ENCODE peak calls at places on chromosomes 16 and 17, in six cellular contexts. U is HCT116, O is SK-N-SH, R is K562, G is H1, N is GM12878. C is an unnamed sample.

GRCh38 chr16:64250866-64251265 is 871.0 kb downstream of the CDH11 start:
- DNase-seq in U (no peak), O (no peak), R (no peak), G (no peak), N (no peak), C (no peak)

GRCh38 chr16:56780646-56781045 is 50.7 kb downstream of the NUP93 start:
- DNase-seq in U (no peak), O (no peak), R (no peak), G (no peak), N (no peak), C (no peak)

GRCh38 chr17:69763503-69763902 is 311.5 kb upstream of the KCNJ16 start:
- DNase-seq in U (no peak), O (no peak), R (no peak), G (no peak), N (no peak), C (peak)

GRCh38 chr17:50052822-50053653 is 2.9 kb upstream of the ITGA3 start:
- DNase-seq in U (no peak), O (peak), R (peak), G (no peak), N (no peak), C (no peak)

GRCh38 chr17:64278614-64279013 is 15.6 kb upstream of the TEX2 start:
- DNase-seq in U (peak), O (no peak), R (no peak), G (no peak), N (no peak), C (peak)

GRCh38 chr16:54390095-54390494 is 103.5 kb upstream of the IRX3 start:
- DNase-seq in U (no peak), O (no peak), R (no peak), G (no peak), N (no peak), C (no peak)

GRCh38 chr17:9875441-9875840 is 29.6 kb downstream of the RCVRN start:
- DNase-seq in U (no peak), O (no peak), R (no peak), G (peak), N (no peak), C (no peak)

GRCh38 chr16:57627184-57627871 is 1.1 kb upstream of the ADGRG1 start:
- DNase-seq in U (no peak), O (peak), R (no peak), G (no peak), N (no peak), C (peak)

GRCh38 chr16:52191533-52192134 is 355.3 kb downstream of the TOX3 start:
- DNase-seq in U (peak), O (peak), R (peak), G (peak), N (peak), C (peak)

GRCh38 chr17:63698886-63699637 is 863 bp downstream of the LIMD2 start:
- DNase-seq in U (no peak), O (no peak), R (no peak), G (no peak), N (peak), C (no peak)

GRCh38 chr17:17876959-17877547 is 40.3 kb upstream of the SREBF1 start:
- DNase-seq in U (no peak), O (no peak), R (no peak), G (no peak), N (no peak), C (no peak)

GRCh38 chr16:56382901-56383355 is 42.4 kb downstream of the AMFR start:
- DNase-seq in U (no peak), O (no peak), R (no peak), G (no peak), N (no peak), C (peak)

GRCh38 chr17:1577186-1577585 is 14.6 kb upstream of the PITPNA start:
- DNase-seq in U (no peak), O (no peak), R (no peak), G (no peak), N (no peak), C (peak)
- TF ChIP-seq JUND in U (no peak), O (no peak), R (no peak), G (no peak), N (no peak), C (no peak)

DNA sequence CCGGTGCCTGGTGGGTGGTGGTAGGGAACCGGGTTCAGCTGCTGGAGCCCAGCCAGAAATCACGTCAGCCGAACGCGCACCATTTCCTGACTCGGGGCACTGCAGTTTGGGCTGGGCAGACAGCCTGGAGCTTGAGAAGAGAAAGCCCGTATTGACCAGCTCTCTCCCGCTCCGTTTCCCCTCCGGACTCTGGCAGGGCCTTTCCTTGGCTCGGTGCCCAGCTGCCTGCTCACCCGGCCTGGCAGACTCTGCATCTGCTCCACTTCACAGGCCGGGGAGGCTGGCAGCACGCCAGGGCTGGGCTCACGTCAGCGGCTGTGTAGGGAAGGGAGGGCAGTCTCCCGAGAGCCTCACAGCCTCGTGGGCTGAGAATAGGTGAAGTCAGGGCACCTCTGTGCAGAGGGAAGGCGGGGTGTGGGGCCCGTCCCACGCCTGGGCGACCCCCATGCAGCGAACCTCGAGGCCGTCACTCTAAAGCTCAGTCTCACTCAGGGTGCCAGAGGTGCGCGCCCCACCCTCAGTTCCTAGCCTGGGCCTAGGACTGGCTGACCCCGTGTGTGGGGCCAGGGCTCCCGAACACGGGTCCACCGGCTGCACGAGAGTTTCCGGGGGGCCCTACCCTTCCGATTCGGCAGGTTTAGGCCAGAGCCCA is 59.1 kb downstream of the OR1D5 start:
- DNase-seq in U (peak), O (peak), R (no peak), G (no peak), N (peak), C (peak)
- TF ChIP-seq JUND in U (no peak), O (peak), R (no peak), G (no peak), N (no peak), C (no peak)

GRCh38 chr16:51155901-51156810 is 5.1 kb upstream of the SALL1 start:
- DNase-seq in U (no peak), O (peak), R (no peak), G (no peak), N (no peak), C (no peak)
- TF ChIP-seq JUND in U (no peak), O (no peak), R (no peak), G (no peak), N (no peak), C (no peak)

GRCh38 chr17:38728290-38728831 is 1.8 kb upstream of the CISD3 start:
- DNase-seq in U (no peak), O (no peak), R (peak), G (no peak), N (peak), C (no peak)
- TF ChIP-seq JUND in U (no peak), O (no peak), R (peak), G (no peak), N (no peak), C (no peak)

DNA sequence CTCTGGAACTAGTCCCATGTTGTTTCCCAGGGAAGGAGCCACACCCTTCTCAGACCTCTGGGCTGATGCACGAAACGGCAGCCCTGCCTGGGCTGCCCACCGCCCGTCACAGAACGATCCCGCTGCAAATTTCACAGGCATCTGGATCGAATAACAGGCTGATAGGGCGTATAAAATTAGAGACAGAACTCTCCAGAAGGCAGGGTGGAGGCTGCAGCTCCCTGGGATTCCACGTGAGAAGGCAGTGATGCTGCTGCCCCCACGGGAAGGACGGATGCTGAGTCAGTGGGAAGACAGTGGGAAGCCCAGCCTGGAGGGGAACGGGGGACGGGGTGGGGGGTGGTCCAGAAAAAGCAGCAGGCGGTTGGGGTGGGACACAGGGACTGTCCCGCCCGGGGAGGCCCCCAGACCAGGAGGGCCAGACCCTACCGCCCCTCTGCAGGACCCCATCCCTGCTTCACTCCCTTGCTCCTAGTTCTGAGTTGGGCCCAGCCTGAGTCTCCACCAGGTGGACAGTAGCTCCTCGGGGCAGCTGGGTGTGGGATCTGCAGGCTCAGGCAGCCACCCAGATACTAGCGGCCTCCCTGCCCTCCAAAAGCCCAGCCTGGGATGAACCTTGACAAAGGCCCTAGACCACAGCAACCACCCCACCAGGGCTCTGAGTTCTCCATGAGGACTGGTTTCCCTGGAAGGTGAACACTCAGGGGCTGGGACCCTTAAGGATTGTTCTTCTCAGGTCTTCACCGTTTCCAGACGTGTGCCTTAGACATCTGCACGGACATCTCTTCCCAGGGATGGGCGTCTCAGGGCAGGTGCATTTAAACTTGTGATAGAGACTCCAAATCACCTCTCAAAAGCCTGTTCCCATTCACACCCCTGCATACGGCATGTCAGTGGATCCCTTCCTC is 117.8 kb downstream of the METRNL start:
- DNase-seq in U (no peak), O (no peak), R (no peak), G (no peak), N (no peak), C (no peak)
- TF ChIP-seq JUND in U (no peak), O (no peak), R (no peak), G (no peak), N (no peak), C (no peak)

GRCh38 chr16:89409161-89409711 is 81.1 kb downstream of the ANKRD11 start:
- DNase-seq in U (no peak), O (no peak), R (no peak), G (no peak), N (no peak), C (no peak)
- TF ChIP-seq JUND in U (no peak), O (no peak), R (no peak), G (no peak), N (no peak), C (no peak)

DNA sequence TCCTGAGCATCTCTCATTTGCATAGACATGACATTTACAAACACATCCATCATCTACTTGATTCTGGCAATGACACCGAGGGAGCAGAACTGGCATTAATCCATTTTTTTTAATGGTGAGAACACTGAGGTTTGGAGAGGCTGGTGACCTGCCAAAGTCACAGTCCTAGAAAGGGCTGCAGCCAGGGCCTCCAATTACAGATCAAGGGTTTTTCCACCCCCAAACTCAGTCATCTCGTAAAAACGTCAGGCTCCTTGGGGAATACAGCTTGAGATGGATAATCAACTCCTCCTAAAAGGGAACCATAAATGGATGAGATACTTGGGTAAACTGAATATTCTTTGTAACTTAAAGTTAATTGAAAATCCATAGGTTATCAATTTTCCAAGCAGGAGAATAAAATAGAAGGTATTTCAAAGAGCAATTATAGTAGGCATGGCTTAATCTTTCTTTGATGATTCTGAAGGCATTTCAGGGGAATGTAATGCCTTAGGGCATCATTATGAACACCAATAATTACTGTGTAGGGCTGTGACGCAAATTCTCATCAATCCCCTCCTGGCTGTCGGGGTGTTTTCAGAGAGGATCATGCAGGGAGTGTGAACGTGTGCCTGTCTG is 9.5 kb upstream of the MEOX1 start:
- DNase-seq in U (no peak), O (no peak), R (no peak), G (no peak), N (peak), C (no peak)
- TF ChIP-seq JUND in U (no peak), O (no peak), R (no peak), G (no peak), N (no peak), C (no peak)